ENCODE peak calls at places on chromosomes 4 and X, in eight cellular contexts. Z is iris pigment epithelial cell; I is NCI-H748 treated with DMSO at 0.1 percent for 48 hours; S is ELR; R is activated CD4-positive, alpha-beta T cell treated with anti-CD3 and anti-CD28 coated beads for 48 hours; U is HCT116; G is cortex of kidney; M is non-pigmented ciliary epithelial cell. D is an unnamed sample.

GRCh38 chrX:130994671-130995070 is 63.5 kb upstream of the ARHGAP36 start:
- DNase-seq in Z (peak), I (no peak), S (peak), R (peak), U (no peak), G (no peak), M (no peak), D (no peak)

GRCh38 chrX:119292445-119292844 is 56.4 kb downstream of the PGRMC1 start:
- DNase-seq in Z (no peak), I (no peak), S (peak), R (no peak), U (no peak), G (no peak), M (no peak), D (no peak)

GRCh38 chr4:134906404-134907023 is 704.9 kb upstream of the PABPC4L start:
- DNase-seq in Z (peak), I (peak), S (peak), R (no peak), U (no peak), G (no peak), M (no peak), D (peak)

GRCh38 chrX:103536732-103537131 is 17.4 kb upstream of the RAB40A start:
- DNase-seq in Z (no peak), I (no peak), S (no peak), R (no peak), U (no peak), G (no peak), M (no peak), D (no peak)

GRCh38 chr4:1085404-1085799 is 28.0 kb downstream of the RNF212 start:
- DNase-seq in Z (no peak), I (no peak), S (no peak), R (no peak), U (no peak), G (no peak), M (no peak), D (no peak)

GRCh38 chr4:112604590-112604989 is 32.1 kb downstream of the ZGRF1 start:
- DNase-seq in Z (peak), I (peak), S (peak), R (peak), U (peak), G (no peak), M (peak), D (peak)

GRCh38 chr4:109067509-109068205 is 234.8 kb downstream of the COL25A1 start:
- DNase-seq in Z (peak), I (no peak), S (no peak), R (no peak), U (no peak), G (no peak), M (no peak), D (no peak)

GRCh38 chr4:140083320-140083719 is 70.7 kb downstream of the MAML3 start:
- DNase-seq in Z (no peak), I (no peak), S (peak), R (no peak), U (no peak), G (no peak), M (no peak), D (no peak)

GRCh38 chr4:5524900-5525299 is 183.5 kb downstream of the EVC2 start:
- DNase-seq in Z (peak), I (no peak), S (no peak), R (no peak), U (no peak), G (no peak), M (no peak), D (no peak)

GRCh38 chr4:158818595-158818994 is 49.8 kb downstream of the FNIP2 start:
- DNase-seq in Z (no peak), I (no peak), S (no peak), R (no peak), U (no peak), G (no peak), M (no peak), D (no peak)

GRCh38 chrX:103554687-103555417 is 30.5 kb upstream of the TCEAL4 start:
- DNase-seq in Z (peak), I (no peak), S (peak), R (peak), U (no peak), G (no peak), M (no peak), D (peak)

GRCh38 chrX:64229145-64229544 is 1.3 kb downstream of the ASB12 start:
- DNase-seq in Z (no peak), I (no peak), S (no peak), R (no peak), U (no peak), G (no peak), M (no peak), D (no peak)

GRCh38 chr4:87978656-87979055 is 3.1 kb downstream of the SPP1 start:
- DNase-seq in Z (peak), I (no peak), S (peak), R (no peak), U (no peak), G (no peak), M (no peak), D (no peak)

GRCh38 chr4:8071741-8072140 is 86.9 kb downstream of the ABLIM2 start:
- DNase-seq in Z (no peak), I (no peak), S (no peak), R (no peak), U (no peak), G (no peak), M (no peak), D (no peak)

GRCh38 chrX:13695601-13696115 is 6.7 kb downstream of the RAB9A start:
- DNase-seq in Z (no peak), I (no peak), S (no peak), R (no peak), U (no peak), G (no peak), M (no peak), D (no peak)

GRCh38 chr4:182277402-182277801 is 34.2 kb downstream of the TENM3 start:
- DNase-seq in Z (peak), I (no peak), S (peak), R (no peak), U (no peak), G (no peak), M (no peak), D (no peak)